ENCODE peak calls at places on chromosomes 11 and 22, in nine cellular contexts. G is AG09319, R is psoas muscle, K is dorsolateral prefrontal cortex, P is BJ, O is foreskin fibroblast, F is type B pancreatic cell, H is AG09309, Q is body of pancreas. N is an unnamed sample.

GRCh38 chr11:111059726-111060125 is 185.8 kb upstream of the POU2AF2 start:
- DNase-seq in G (no peak), R (no peak), K (no peak), P (no peak), O (peak; percentile 40), F (no peak), H (no peak), Q (no peak), N (no peak)

GRCh38 chr22:32587449-32587848 is 112.8 kb downstream of the FBXO7 start:
- DNase-seq in G (no peak), R (peak; percentile 74), K (no peak), P (no peak), O (no peak), F (no peak), H (peak; percentile 73), Q (peak; percentile 46), N (no peak)

GRCh38 chr11:118219244-118219643 is 5.6 kb downstream of the JAML start:
- DNase-seq in G (no peak), R (no peak), K (no peak), P (no peak), O (no peak), F (no peak), H (no peak), Q (no peak), N (no peak)

GRCh38 chr11:108666373-108666772 is 1.5 kb downstream of the DDX10 start:
- DNase-seq in G (no peak), R (no peak), K (no peak), P (no peak), O (no peak), F (no peak), H (no peak), Q (no peak), N (no peak)

GRCh38 chr11:30917859-30918478 is 331.8 kb upstream of the MPPED2 start:
- DNase-seq in G (no peak), R (no peak), K (no peak), P (no peak), O (no peak), F (no peak), H (no peak), Q (peak; percentile 35), N (peak; percentile 23)

GRCh38 chr22:47039356-47039755 is 276.9 kb downstream of the TBC1D22A start:
- DNase-seq in G (no peak), R (no peak), K (no peak), P (no peak), O (no peak), F (no peak), H (no peak), Q (no peak), N (no peak)

GRCh38 chr11:66226111-66226510 is 42.3 kb upstream of the RAB1B start:
- DNase-seq in G (no peak), R (no peak), K (no peak), P (no peak), O (no peak), F (no peak), H (no peak), Q (no peak), N (no peak)

GRCh38 chr22:47190276-47190956 is 428.0 kb downstream of the TBC1D22A start:
- DNase-seq in G (no peak), R (no peak), K (peak; percentile 13), P (no peak), O (no peak), F (peak; percentile 55), H (no peak), Q (no peak), N (no peak)

GRCh38 chr11:119389611-119390254 is 8.2 kb upstream of the USP2 start:
- DNase-seq in G (no peak), R (no peak), K (no peak), P (no peak), O (no peak), F (no peak), H (no peak), Q (no peak), N (peak; percentile 40)

GRCh38 chr22:25403752-25404471 is 160.6 kb upstream of the GRK3 start:
- DNase-seq in G (peak; percentile 50), R (no peak), K (no peak), P (peak; percentile 31), O (peak; percentile 56), F (no peak), H (peak; percentile 31), Q (no peak), N (peak; percentile 59)

GRCh38 chr11:22669368-22669767 is 3.0 kb downstream of the GAS2 start:
- DNase-seq in G (no peak), R (no peak), K (no peak), P (no peak), O (no peak), F (no peak), H (no peak), Q (no peak), N (no peak)

GRCh38 chr11:59614277-59615131 is 1.1 kb downstream of the OSBP start:
- DNase-seq in G (no peak), R (no peak), K (no peak), P (no peak), O (no peak), F (no peak), H (no peak), Q (no peak), N (no peak)

GRCh38 chr22:37746366-37747089 is 49.7 kb downstream of the TRIOBP start:
- DNase-seq in G (no peak), R (no peak), K (no peak), P (no peak), O (no peak), F (no peak), H (no peak), Q (no peak), N (no peak)

GRCh38 chr22:50343541-50343935 is 411 bp downstream of the PPP6R2 start:
- DNase-seq in G (no peak), R (no peak), K (no peak), P (no peak), O (no peak), F (no peak), H (no peak), Q (no peak), N (no peak)

GRCh38 chr11:57321996-57322880 is 2.5 kb downstream of the TNKS1BP1 start:
- DNase-seq in G (peak; percentile 97), R (peak; percentile 89), K (peak; percentile 83), P (peak; percentile 98), O (peak; percentile 97), F (no peak), H (peak; percentile 95), Q (peak; percentile 97), N (no peak)

GRCh38 chr22:30325724-30326703 is 727 bp downstream of the TBC1D10A start:
- DNase-seq in G (no peak), R (peak; percentile 38), K (no peak), P (no peak), O (no peak), F (no peak), H (no peak), Q (peak; percentile 41), N (peak; percentile 59)

GRCh38 chr11:118202599-118203422 is 22.0 kb downstream of the JAML start:
- DNase-seq in G (no peak), R (no peak), K (no peak), P (no peak), O (no peak), F (no peak), H (no peak), Q (peak; percentile 30), N (no peak)

GRCh38 chr11:10414659-10415058 is 40.4 kb upstream of the AMPD3 start:
- DNase-seq in G (no peak), R (peak; percentile 55), K (peak; percentile 61), P (no peak), O (no peak), F (no peak), H (no peak), Q (peak; percentile 67), N (peak; percentile 37)

GRCh38 chr11:13661074-13661623 is 7.3 kb upstream of the FAR1 start:
- DNase-seq in G (no peak), R (no peak), K (no peak), P (no peak), O (no peak), F (no peak), H (no peak), Q (no peak), N (no peak)
- TF ChIP-seq CTCF in G (no peak), R (no peak), K (no peak), P (no peak), O (no peak), F (no peak), H (no peak), Q (no peak), N (no peak)

GRCh38 chr11:83521647-83522596 is 235.8 kb upstream of the CCDC90B start:
- DNase-seq in G (peak; percentile 4), R (no peak), K (no peak), P (no peak), O (peak; percentile 3), F (no peak), H (peak; percentile 2), Q (no peak), N (no peak)
- TF ChIP-seq CTCF in G (peak; percentile 67), R (no peak), K (no peak), P (peak; percentile 48), O (peak; percentile 55), F (peak; percentile 53), H (peak; percentile 65), Q (no peak), N (peak; percentile 11)

DNA sequence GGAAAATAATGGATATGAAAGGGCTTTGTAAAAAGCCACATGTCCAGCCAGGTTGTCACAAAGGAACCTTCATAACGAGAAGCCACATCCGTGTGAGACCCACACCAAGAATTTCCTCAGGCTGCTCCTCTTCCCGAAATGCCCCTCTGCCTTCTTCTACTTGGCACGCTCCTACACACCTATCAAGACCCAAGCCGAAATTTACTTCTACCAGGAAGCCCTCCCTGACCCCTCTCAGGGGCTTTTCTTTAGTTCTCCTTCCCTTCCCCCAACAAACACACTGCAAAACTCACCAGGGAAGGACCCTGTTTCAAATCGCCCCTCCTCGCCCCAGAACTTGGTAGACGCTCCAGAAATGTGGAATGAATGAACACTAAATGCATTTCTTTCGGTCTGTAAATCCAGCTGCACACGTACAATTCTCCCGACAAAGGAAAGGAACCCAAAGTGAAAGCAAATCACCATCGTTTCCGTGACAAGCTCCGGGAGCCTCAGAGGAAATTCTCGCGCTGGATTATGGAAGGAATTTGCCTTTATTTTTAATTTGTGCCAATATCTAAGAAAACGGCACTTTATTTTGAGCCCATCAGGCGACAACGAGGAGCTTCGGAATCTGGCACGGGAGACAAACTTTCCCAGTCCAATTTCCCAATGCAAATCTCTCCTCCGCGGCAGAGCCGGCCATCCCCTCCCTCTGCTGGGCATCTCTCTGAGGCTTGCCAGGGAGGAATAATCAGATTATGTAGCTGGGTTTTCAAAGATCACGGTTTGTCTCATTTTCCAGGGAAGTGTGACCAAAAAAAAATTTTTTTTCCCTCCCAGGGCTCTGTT is 13.2 kb upstream of the SHISAL1 start:
- DNase-seq in G (no peak), R (no peak), K (no peak), P (no peak), O (peak; percentile 33), F (no peak), H (peak; percentile 14), Q (no peak), N (no peak)
- TF ChIP-seq CTCF in G (peak; percentile 54), R (no peak), K (no peak), P (peak; percentile 53), O (peak; percentile 43), F (peak; percentile 31), H (peak; percentile 63), Q (no peak), N (no peak)

DNA sequence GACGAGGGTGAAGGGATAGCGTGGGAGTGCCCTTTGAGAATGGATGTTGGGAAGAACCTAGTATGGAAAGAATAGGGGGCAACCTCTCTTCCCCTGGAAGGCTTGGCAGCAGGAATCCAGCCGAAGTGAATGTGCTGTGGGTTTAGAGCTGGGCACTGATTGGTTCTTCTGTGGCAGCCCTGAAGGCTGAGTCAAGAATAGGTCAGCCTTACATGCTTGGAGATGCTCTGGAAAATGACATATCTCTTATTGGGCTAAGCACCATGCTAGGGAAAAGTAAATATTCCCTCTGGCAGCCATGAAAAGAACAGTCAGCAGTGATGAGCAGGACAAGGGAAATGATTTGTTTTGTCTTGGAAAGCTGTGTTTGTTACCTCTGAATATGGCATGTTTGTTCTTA is 149.5 kb downstream of the COMMD9 start:
- DNase-seq in G (no peak), R (no peak), K (no peak), P (no peak), O (no peak), F (no peak), H (no peak), Q (no peak), N (no peak)
- TF ChIP-seq CTCF in G (no peak), R (no peak), K (no peak), P (no peak), O (no peak), F (no peak), H (no peak), Q (no peak), N (no peak)

N was measured in GM13976.